ENCODE peak calls at places on chromosomes 1 and 21, in seven cellular contexts. M, H, E, I, A, X and L are unnamed samples.
A peak's percentile ranks its signal among the peaks of the same experiment; 100 is the strongest.

GRCh38 chr1:224182057-224182865 is 779 bp upstream of the DEGS1 start:
- DNase-seq in E (no peak), I (no peak), A (peak; percentile 57), M (no peak), X (no peak), H (no peak), L (peak; percentile 87)

GRCh38 chr1:214422137-214422671 is 129.2 kb downstream of the PTPN14 start:
- DNase-seq in M (no peak), X (no peak), A (no peak), I (peak; percentile 61), H (no peak), E (peak; percentile 73), L (no peak)

GRCh38 chr1:153677718-153678518 is 570 bp upstream of the NPR1 start:
- DNase-seq in X (no peak), H (peak; percentile 54), M (peak; percentile 65), E (no peak), A (peak; percentile 29), I (peak; percentile 69), L (peak; percentile 80)

GRCh38 chr1:56304975-56305374 is 274.4 kb downstream of the PLPP3 start:
- DNase-seq in X (no peak), E (no peak), A (no peak), M (no peak), H (no peak), I (peak; percentile 88), L (no peak)

GRCh38 chr1:151815716-151816327 is 10.6 kb upstream of the LINGO4 start:
- DNase-seq in E (no peak), H (no peak), A (peak; percentile 56), M (no peak), I (no peak), X (no peak), L (no peak)

GRCh38 chr1:54107131-54107530 is 45.7 kb downstream of the CDCP2 start:
- DNase-seq in A (no peak), E (no peak), X (no peak), M (no peak), H (no peak), I (peak; percentile 28), L (no peak)

GRCh38 chr1:23020731-23021130 is 1.5 kb downstream of the KDM1A start:
- DNase-seq in E (no peak), A (no peak), M (no peak), I (no peak), H (no peak), X (no peak), L (no peak)

GRCh38 chr1:180098242-180098995 is 56.2 kb upstream of the QSOX1 start:
- DNase-seq in A (no peak), I (peak; percentile 89), M (no peak), E (peak; percentile 84), H (no peak), X (peak; percentile 13), L (no peak)

GRCh38 chr1:224666911-224667310 is 50.8 kb downstream of the CNIH3 start:
- DNase-seq in M (no peak), E (no peak), H (no peak), X (no peak), I (no peak), A (no peak), L (no peak)

DNA sequence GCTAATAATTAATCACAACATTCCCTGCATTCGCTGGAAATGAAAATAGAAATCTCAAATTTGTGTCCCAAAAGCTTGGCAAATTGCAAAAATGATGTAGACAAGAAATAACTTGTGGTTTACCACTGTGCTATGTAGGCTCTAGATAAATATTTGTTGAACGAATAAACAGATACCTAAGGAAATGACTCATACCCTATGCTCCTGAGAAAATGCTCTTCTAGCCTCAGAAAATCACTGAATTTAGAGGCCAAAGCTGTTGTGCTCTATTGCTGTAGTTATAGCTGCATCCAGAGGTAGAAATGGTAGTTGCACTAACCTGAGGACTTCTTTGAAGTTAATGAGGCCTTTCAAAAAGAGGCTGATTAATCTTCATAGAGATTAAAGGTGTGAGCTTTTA is 142.0 kb upstream of the ZNHIT6 start:
- DNase-seq in I (peak; percentile 89), E (peak; percentile 92), A (no peak), M (no peak), X (no peak), H (no peak), L (no peak)
- TF ChIP-seq CTCF in I (peak; percentile 36), E (peak; percentile 52), A (no peak), M (no peak), X (no peak), H (no peak), L (no peak)

GRCh38 chr21:24759348-24760118 is 847.7 kb downstream of the MRPL39 start:
- DNase-seq in E (no peak), X (no peak), H (no peak), A (no peak), M (no peak), I (no peak), L (no peak)
- TF ChIP-seq CTCF in E (no peak), X (no peak), H (no peak), A (no peak), M (no peak), I (no peak), L (no peak)

DNA sequence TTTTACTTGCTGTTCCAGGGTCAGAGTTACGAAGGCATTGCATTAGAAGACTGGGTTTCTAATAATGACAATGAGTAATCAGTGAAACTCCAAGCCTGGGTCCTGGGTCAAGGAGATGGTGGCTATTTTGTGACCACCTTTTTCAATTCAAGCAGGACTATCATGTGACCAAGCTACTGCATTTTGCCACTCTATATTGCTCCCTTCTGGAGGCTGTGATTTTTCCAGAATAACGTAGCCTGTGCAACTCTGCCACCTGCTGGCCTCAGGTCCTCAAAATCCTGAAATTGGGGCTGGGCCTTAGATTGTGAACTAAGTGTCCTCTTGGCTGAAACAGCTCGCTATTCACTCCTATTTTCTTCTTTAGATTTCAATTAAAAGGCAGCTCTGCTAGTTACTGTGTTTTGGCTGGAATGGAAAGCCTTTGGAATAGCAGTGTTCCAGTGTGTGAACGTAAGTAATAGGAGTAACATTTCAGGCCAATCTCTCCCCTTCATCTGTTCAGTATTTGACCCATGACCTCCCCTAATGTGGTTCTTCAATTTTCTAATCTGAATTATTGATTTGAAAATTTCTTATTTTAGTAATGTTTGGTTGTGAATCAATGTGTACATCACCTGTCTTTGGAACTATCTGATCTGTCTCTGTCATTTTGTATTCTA is 52.9 kb upstream of the CD46 start:
- DNase-seq in I (peak; percentile 75), A (no peak), H (peak; percentile 23), E (peak; percentile 73), X (no peak), M (peak; percentile 53), L (no peak)
- TF ChIP-seq CTCF in I (peak; percentile 77), A (peak; percentile 68), H (peak; percentile 51), E (peak; percentile 90), X (peak; percentile 3), M (peak; percentile 69), L (peak; percentile 66)

GRCh38 chr1:155244368-155245162 is 10.7 kb downstream of the ENTREP3 start:
- DNase-seq in H (peak; percentile 98), I (peak; percentile 100), A (peak; percentile 96), M (peak; percentile 93), E (peak; percentile 100), X (peak; percentile 99), L (peak; percentile 96)
- TF ChIP-seq CTCF in H (no peak), I (peak; percentile 30), A (peak; percentile 56), M (peak; percentile 56), E (peak; percentile 36), X (peak; percentile 23), L (peak; percentile 46)

DNA sequence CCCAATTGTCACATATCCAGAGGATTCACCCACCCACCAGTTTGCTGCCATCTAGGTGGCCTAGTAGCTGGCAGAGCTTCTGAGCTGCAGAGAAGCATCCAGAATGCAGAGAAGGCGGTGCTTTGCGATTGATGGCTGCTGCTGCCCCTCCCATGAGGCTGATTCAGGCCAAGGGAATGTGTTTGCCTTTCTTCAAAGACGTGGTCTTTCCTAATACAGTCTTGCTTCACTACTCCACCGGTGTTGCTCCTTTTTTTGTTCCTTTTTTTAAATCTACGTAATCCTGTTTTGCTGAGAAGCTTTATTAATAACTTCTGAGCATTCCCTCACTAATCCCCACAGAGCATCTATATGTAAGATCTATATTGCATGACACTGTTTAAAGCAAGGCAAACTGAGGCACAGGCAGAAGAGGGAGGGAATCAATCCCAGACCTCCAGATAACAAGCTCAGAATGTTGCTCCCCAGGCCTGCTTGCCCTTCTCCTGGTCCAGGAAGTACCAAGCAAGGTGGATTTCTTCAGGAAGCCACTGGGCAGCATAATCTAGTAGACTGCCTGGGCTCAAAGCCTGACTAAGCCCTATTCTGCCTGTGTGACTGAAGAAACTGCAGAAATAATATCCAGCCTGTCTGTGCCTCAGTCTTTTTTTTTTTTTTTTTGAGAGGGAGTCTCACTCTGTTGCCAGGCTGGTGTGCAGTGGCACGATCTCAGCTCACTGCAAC is 275.4 kb upstream of the FMN2 start:
- DNase-seq in A (no peak), E (peak; percentile 73), X (peak; percentile 75), I (peak; percentile 61), M (no peak), H (no peak), L (no peak)
- TF ChIP-seq CTCF in A (no peak), E (no peak), X (no peak), I (no peak), M (no peak), H (no peak), L (no peak)

DNA sequence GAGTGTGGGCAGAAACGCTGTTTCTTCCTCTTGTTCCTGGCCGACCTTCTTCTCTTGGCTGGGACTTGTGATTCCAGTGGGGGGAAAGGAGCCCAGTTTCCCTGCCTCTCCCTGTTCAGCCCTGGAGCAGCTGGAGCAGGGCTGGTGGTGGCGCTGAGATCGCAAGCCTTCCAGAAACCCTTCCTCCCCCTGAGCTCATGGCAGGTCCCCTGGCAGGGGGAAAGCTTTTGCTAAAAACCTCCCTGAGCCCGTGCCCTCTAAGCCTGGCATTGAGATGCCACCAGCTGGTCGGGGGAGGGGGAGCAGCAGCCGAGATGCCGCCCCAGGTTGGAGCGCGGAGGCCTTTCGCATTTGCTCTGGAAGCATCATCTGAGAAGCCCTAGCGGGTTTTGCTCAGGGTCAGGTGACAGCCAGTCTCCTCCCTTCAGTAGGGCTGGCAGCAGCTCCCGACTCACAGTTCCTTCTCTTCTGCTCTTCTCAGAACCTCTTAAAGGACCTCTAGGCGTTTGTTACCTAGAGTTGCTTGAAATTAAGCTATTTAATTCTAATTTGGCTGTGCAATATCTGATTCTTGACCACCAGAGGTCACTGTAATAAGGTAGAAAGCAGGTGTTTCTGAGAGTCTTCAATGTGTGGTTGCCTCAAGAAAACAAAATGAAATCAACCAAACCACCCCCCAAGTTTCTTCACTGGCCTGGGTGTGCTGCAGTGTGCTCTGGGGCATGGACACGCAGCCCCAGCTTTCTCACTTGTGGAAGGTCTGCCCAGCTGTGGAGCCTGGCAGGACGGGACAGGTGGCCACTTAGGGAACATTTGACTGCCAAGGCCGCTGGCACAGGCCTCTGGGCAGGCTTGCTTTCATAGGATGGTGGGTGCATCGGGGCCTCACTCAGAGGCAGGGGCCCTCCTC is 257.3 kb downstream of the CAMTA1 start:
- DNase-seq in H (no peak), X (no peak), I (peak; percentile 46), M (no peak), A (no peak), E (peak; percentile 29), L (peak; percentile 77)
- TF ChIP-seq CTCF in H (peak; percentile 49), X (peak; percentile 15), I (peak; percentile 57), M (peak; percentile 76), A (peak; percentile 24), E (peak; percentile 85), L (peak; percentile 65)